ENCODE peak calls at places on chromosomes 6 and 20, in eight cellular contexts. One of them, this sample, is unnamed.

GRCh38 chr6:44115866-44116265 is 11.4 kb downstream of the MRPL14 start:
- DNase-seq in pulmonary artery endothelial cell: no peak
- DNase-seq in 8988T: no peak
- DNase-seq in cardiac septum: no peak
- DNase-seq in progenitor cell of endocrine pancreas: no peak
- DNase-seq in D341Med: no peak
- DNase-seq in mesendoderm: peak
- DNase-seq in AG10803: peak
- DNase-seq in this sample: no peak

GRCh38 chr6:143775326-143775725 is 67.8 kb upstream of the LTV1 start:
- DNase-seq in pulmonary artery endothelial cell: no peak
- DNase-seq in 8988T: no peak
- DNase-seq in cardiac septum: no peak
- DNase-seq in progenitor cell of endocrine pancreas: no peak
- DNase-seq in D341Med: no peak
- DNase-seq in mesendoderm: no peak
- DNase-seq in AG10803: no peak
- DNase-seq in this sample: no peak

GRCh38 chr6:129936329-129937165 is 75.4 kb upstream of the TMEM244 start:
- DNase-seq in pulmonary artery endothelial cell: no peak
- DNase-seq in 8988T: no peak
- DNase-seq in cardiac septum: no peak
- DNase-seq in progenitor cell of endocrine pancreas: no peak
- DNase-seq in D341Med: peak
- DNase-seq in mesendoderm: peak
- DNase-seq in AG10803: peak
- DNase-seq in this sample: peak

GRCh38 chr6:28923318-28924102 is at the start of gene TRIM27:
- DNase-seq in pulmonary artery endothelial cell: peak
- DNase-seq in 8988T: peak
- DNase-seq in cardiac septum: peak
- DNase-seq in progenitor cell of endocrine pancreas: peak
- DNase-seq in D341Med: peak
- DNase-seq in mesendoderm: peak
- DNase-seq in AG10803: peak
- DNase-seq in this sample: no peak

GRCh38 chr6:5481024-5481423 is 219.7 kb downstream of the FARS2 start:
- DNase-seq in pulmonary artery endothelial cell: no peak
- DNase-seq in 8988T: no peak
- DNase-seq in cardiac septum: no peak
- DNase-seq in progenitor cell of endocrine pancreas: no peak
- DNase-seq in D341Med: no peak
- DNase-seq in mesendoderm: peak
- DNase-seq in AG10803: no peak
- DNase-seq in this sample: no peak

GRCh38 chr6:29142349-29142748 is 28.4 kb upstream of the OR2J2 start:
- DNase-seq in pulmonary artery endothelial cell: no peak
- DNase-seq in 8988T: no peak
- DNase-seq in cardiac septum: no peak
- DNase-seq in progenitor cell of endocrine pancreas: no peak
- DNase-seq in D341Med: no peak
- DNase-seq in mesendoderm: peak
- DNase-seq in AG10803: no peak
- DNase-seq in this sample: no peak

GRCh38 chr20:46894971-46895905 is 595 bp downstream of the EYA2 start:
- DNase-seq in pulmonary artery endothelial cell: no peak
- DNase-seq in 8988T: no peak
- DNase-seq in cardiac septum: no peak
- DNase-seq in progenitor cell of endocrine pancreas: peak
- DNase-seq in D341Med: peak
- DNase-seq in mesendoderm: peak
- DNase-seq in AG10803: peak
- DNase-seq in this sample: no peak

GRCh38 chr6:169009658-169010057 is 244.0 kb downstream of the THBS2 start:
- DNase-seq in pulmonary artery endothelial cell: no peak
- DNase-seq in 8988T: no peak
- DNase-seq in cardiac septum: no peak
- DNase-seq in progenitor cell of endocrine pancreas: no peak
- DNase-seq in D341Med: no peak
- DNase-seq in mesendoderm: no peak
- DNase-seq in AG10803: no peak
- DNase-seq in this sample: no peak

GRCh38 chr6:34934516-34934915 is 45.5 kb downstream of the ANKS1A start:
- DNase-seq in pulmonary artery endothelial cell: peak
- DNase-seq in 8988T: no peak
- DNase-seq in cardiac septum: peak
- DNase-seq in progenitor cell of endocrine pancreas: no peak
- DNase-seq in D341Med: no peak
- DNase-seq in mesendoderm: no peak
- DNase-seq in AG10803: peak
- DNase-seq in this sample: no peak

GRCh38 chr6:42106663-42107023 is 35.8 kb downstream of the C6orf132 start:
- DNase-seq in pulmonary artery endothelial cell: no peak
- DNase-seq in 8988T: no peak
- DNase-seq in cardiac septum: no peak
- DNase-seq in progenitor cell of endocrine pancreas: no peak
- DNase-seq in D341Med: no peak
- DNase-seq in mesendoderm: no peak
- DNase-seq in AG10803: no peak
- DNase-seq in this sample: no peak

GRCh38 chr20:31675828-31676533 is 38.3 kb downstream of the COX4I2 start:
- DNase-seq in pulmonary artery endothelial cell: peak
- DNase-seq in 8988T: no peak
- DNase-seq in cardiac septum: no peak
- DNase-seq in progenitor cell of endocrine pancreas: no peak
- DNase-seq in D341Med: peak
- DNase-seq in mesendoderm: peak
- DNase-seq in AG10803: no peak
- DNase-seq in this sample: no peak

GRCh38 chr20:8244637-8245036 is 112.6 kb downstream of the PLCB1 start:
- DNase-seq in pulmonary artery endothelial cell: peak
- DNase-seq in 8988T: no peak
- DNase-seq in cardiac septum: no peak
- DNase-seq in progenitor cell of endocrine pancreas: no peak
- DNase-seq in D341Med: no peak
- DNase-seq in mesendoderm: no peak
- DNase-seq in AG10803: peak
- DNase-seq in this sample: no peak

GRCh38 chr6:135880066-135880972 is 28.8 kb downstream of the PDE7B start:
- DNase-seq in pulmonary artery endothelial cell: no peak
- DNase-seq in 8988T: no peak
- DNase-seq in cardiac septum: no peak
- DNase-seq in progenitor cell of endocrine pancreas: no peak
- DNase-seq in D341Med: no peak
- DNase-seq in mesendoderm: no peak
- DNase-seq in AG10803: peak
- DNase-seq in this sample: no peak

GRCh38 chr6:16208989-16209388 is 29.4 kb upstream of the GMPR start:
- DNase-seq in pulmonary artery endothelial cell: no peak
- DNase-seq in 8988T: no peak
- DNase-seq in cardiac septum: no peak
- DNase-seq in progenitor cell of endocrine pancreas: no peak
- DNase-seq in D341Med: no peak
- DNase-seq in mesendoderm: no peak
- DNase-seq in AG10803: no peak
- DNase-seq in this sample: no peak

GRCh38 chr6:11323666-11324452 is 91.4 kb upstream of the NEDD9 start:
- DNase-seq in pulmonary artery endothelial cell: no peak
- DNase-seq in 8988T: no peak
- DNase-seq in cardiac septum: peak
- DNase-seq in progenitor cell of endocrine pancreas: no peak
- DNase-seq in D341Med: no peak
- DNase-seq in mesendoderm: no peak
- DNase-seq in AG10803: no peak
- DNase-seq in this sample: no peak

GRCh38 chr6:115610646-115611045 is 450.0 kb downstream of the FRK start:
- DNase-seq in pulmonary artery endothelial cell: no peak
- DNase-seq in 8988T: no peak
- DNase-seq in cardiac septum: no peak
- DNase-seq in progenitor cell of endocrine pancreas: no peak
- DNase-seq in D341Med: no peak
- DNase-seq in mesendoderm: peak
- DNase-seq in AG10803: no peak
- DNase-seq in this sample: no peak

GRCh38 chr20:16692442-16692841 is 37.4 kb upstream of the SNRPB2 start:
- DNase-seq in pulmonary artery endothelial cell: no peak
- DNase-seq in 8988T: no peak
- DNase-seq in cardiac septum: no peak
- DNase-seq in progenitor cell of endocrine pancreas: no peak
- DNase-seq in D341Med: no peak
- DNase-seq in mesendoderm: no peak
- DNase-seq in AG10803: peak
- DNase-seq in this sample: no peak

GRCh38 chr20:37236462-37236861 is 25.2 kb downstream of the GHRH start:
- DNase-seq in pulmonary artery endothelial cell: no peak
- DNase-seq in 8988T: no peak
- DNase-seq in cardiac septum: peak
- DNase-seq in progenitor cell of endocrine pancreas: no peak
- DNase-seq in D341Med: no peak
- DNase-seq in mesendoderm: no peak
- DNase-seq in AG10803: no peak
- DNase-seq in this sample: no peak

GRCh38 chr6:89682991-89683390 is 44.4 kb upstream of the LYRM2 start:
- DNase-seq in pulmonary artery endothelial cell: no peak
- DNase-seq in 8988T: no peak
- DNase-seq in cardiac septum: no peak
- DNase-seq in progenitor cell of endocrine pancreas: no peak
- DNase-seq in D341Med: no peak
- DNase-seq in mesendoderm: peak
- DNase-seq in AG10803: no peak
- DNase-seq in this sample: no peak

GRCh38 chr6:101398716-101399626 is 5.5 kb downstream of the GRIK2 start:
- DNase-seq in pulmonary artery endothelial cell: no peak
- DNase-seq in 8988T: no peak
- DNase-seq in cardiac septum: no peak
- DNase-seq in progenitor cell of endocrine pancreas: no peak
- DNase-seq in D341Med: no peak
- DNase-seq in mesendoderm: no peak
- DNase-seq in AG10803: no peak
- DNase-seq in this sample: no peak

GRCh38 chr6:12033770-12034169 is 21.7 kb downstream of the HIVEP1 start:
- DNase-seq in pulmonary artery endothelial cell: no peak
- DNase-seq in 8988T: no peak
- DNase-seq in cardiac septum: no peak
- DNase-seq in progenitor cell of endocrine pancreas: no peak
- DNase-seq in D341Med: no peak
- DNase-seq in mesendoderm: no peak
- DNase-seq in AG10803: peak
- DNase-seq in this sample: no peak

GRCh38 chr20:4667371-4667773 is 54.3 kb upstream of the PRND start:
- DNase-seq in pulmonary artery endothelial cell: no peak
- DNase-seq in 8988T: no peak
- DNase-seq in cardiac septum: no peak
- DNase-seq in progenitor cell of endocrine pancreas: no peak
- DNase-seq in D341Med: no peak
- DNase-seq in mesendoderm: no peak
- DNase-seq in AG10803: no peak
- DNase-seq in this sample: no peak

GRCh38 chr20:62959101-62959971 is 6.8 kb downstream of the SLC17A9 start:
- DNase-seq in pulmonary artery endothelial cell: no peak
- DNase-seq in 8988T: no peak
- DNase-seq in cardiac septum: no peak
- DNase-seq in progenitor cell of endocrine pancreas: no peak
- DNase-seq in D341Med: no peak
- DNase-seq in mesendoderm: no peak
- DNase-seq in AG10803: no peak
- DNase-seq in this sample: no peak

GRCh38 chr20:23164176-23164601 is 78.1 kb upstream of the CD93 start:
- DNase-seq in pulmonary artery endothelial cell: no peak
- DNase-seq in 8988T: no peak
- DNase-seq in cardiac septum: no peak
- DNase-seq in progenitor cell of endocrine pancreas: no peak
- DNase-seq in D341Med: no peak
- DNase-seq in mesendoderm: no peak
- DNase-seq in AG10803: no peak
- DNase-seq in this sample: no peak

GRCh38 chr6:116330511-116330910 is 40.2 kb upstream of the DSE start:
- DNase-seq in pulmonary artery endothelial cell: no peak
- DNase-seq in 8988T: no peak
- DNase-seq in cardiac septum: no peak
- DNase-seq in progenitor cell of endocrine pancreas: no peak
- DNase-seq in D341Med: no peak
- DNase-seq in mesendoderm: no peak
- DNase-seq in AG10803: no peak
- DNase-seq in this sample: no peak